ENCODE peak calls at places on chromosomes 12 and 14, in seven cellular contexts. One of them, this sample, is unnamed.

GRCh38 chr14:90388437-90388836 is 8.4 kb upstream of the CALM1 start:
- DNase-seq in body of pancreas: peak; percentile 70
- DNase-seq in heart left ventricle: no peak
- DNase-seq in Peyer's patch: no peak
- DNase-seq in HCT116: peak; percentile 38
- DNase-seq in IMR-90: peak; percentile 90
- DNase-seq in transverse colon: peak; percentile 52
- DNase-seq in this sample: no peak

GRCh38 chr14:54691525-54692260 is 124.8 kb downstream of the SAMD4A start:
- DNase-seq in body of pancreas: peak; percentile 86
- DNase-seq in Peyer's patch: peak; percentile 66
- DNase-seq in transverse colon: peak; percentile 80
- DNase-seq in IMR-90: peak; percentile 69
- DNase-seq in HCT116: peak; percentile 53
- DNase-seq in heart left ventricle: peak; percentile 86
- DNase-seq in this sample: peak; percentile 71

GRCh38 chr12:106409898-106410297 is 52.4 kb downstream of the POLR3B start:
- DNase-seq in HCT116: no peak
- DNase-seq in transverse colon: no peak
- DNase-seq in IMR-90: no peak
- DNase-seq in Peyer's patch: no peak
- DNase-seq in body of pancreas: no peak
- DNase-seq in heart left ventricle: no peak
- DNase-seq in this sample: no peak

GRCh38 chr14:104659764-104660523 is 29.5 kb upstream of the INF2 start:
- DNase-seq in HCT116: no peak
- DNase-seq in IMR-90: peak; percentile 18
- DNase-seq in transverse colon: no peak
- DNase-seq in body of pancreas: no peak
- DNase-seq in Peyer's patch: no peak
- DNase-seq in heart left ventricle: no peak
- DNase-seq in this sample: no peak

GRCh38 chr14:85528080-85528881 is 1.7 kb upstream of the FLRT2 start:
- DNase-seq in heart left ventricle: peak; percentile 29
- DNase-seq in IMR-90: peak; percentile 90
- DNase-seq in HCT116: no peak
- DNase-seq in body of pancreas: peak; percentile 65
- DNase-seq in transverse colon: no peak
- DNase-seq in Peyer's patch: no peak
- DNase-seq in this sample: peak; percentile 26

GRCh38 chr14:78486621-78487020 is 316.4 kb downstream of the NRXN3 start:
- DNase-seq in HCT116: no peak
- DNase-seq in IMR-90: no peak
- DNase-seq in transverse colon: no peak
- DNase-seq in body of pancreas: no peak
- DNase-seq in Peyer's patch: no peak
- DNase-seq in heart left ventricle: no peak
- DNase-seq in this sample: no peak

GRCh38 chr12:65935906-65936528 is 111.7 kb downstream of the HMGA2 start:
- DNase-seq in heart left ventricle: no peak
- DNase-seq in IMR-90: no peak
- DNase-seq in HCT116: no peak
- DNase-seq in transverse colon: no peak
- DNase-seq in body of pancreas: no peak
- DNase-seq in Peyer's patch: no peak
- DNase-seq in this sample: no peak

GRCh38 chr12:91529829-91530228 is 347.2 kb upstream of the DCN start:
- DNase-seq in body of pancreas: no peak
- DNase-seq in heart left ventricle: no peak
- DNase-seq in IMR-90: no peak
- DNase-seq in HCT116: no peak
- DNase-seq in Peyer's patch: no peak
- DNase-seq in transverse colon: no peak
- DNase-seq in this sample: no peak

GRCh38 chr14:72549026-72549425 is 344.9 kb downstream of the DPF3 start:
- DNase-seq in body of pancreas: no peak
- DNase-seq in HCT116: no peak
- DNase-seq in heart left ventricle: no peak
- DNase-seq in Peyer's patch: no peak
- DNase-seq in IMR-90: peak; percentile 22
- DNase-seq in transverse colon: no peak
- DNase-seq in this sample: no peak

GRCh38 chr14:91195881-91196280 is 48.6 kb downstream of the GPR68 start:
- DNase-seq in transverse colon: no peak
- DNase-seq in HCT116: no peak
- DNase-seq in heart left ventricle: no peak
- DNase-seq in IMR-90: no peak
- DNase-seq in Peyer's patch: no peak
- DNase-seq in body of pancreas: no peak
- DNase-seq in this sample: no peak

DNA sequence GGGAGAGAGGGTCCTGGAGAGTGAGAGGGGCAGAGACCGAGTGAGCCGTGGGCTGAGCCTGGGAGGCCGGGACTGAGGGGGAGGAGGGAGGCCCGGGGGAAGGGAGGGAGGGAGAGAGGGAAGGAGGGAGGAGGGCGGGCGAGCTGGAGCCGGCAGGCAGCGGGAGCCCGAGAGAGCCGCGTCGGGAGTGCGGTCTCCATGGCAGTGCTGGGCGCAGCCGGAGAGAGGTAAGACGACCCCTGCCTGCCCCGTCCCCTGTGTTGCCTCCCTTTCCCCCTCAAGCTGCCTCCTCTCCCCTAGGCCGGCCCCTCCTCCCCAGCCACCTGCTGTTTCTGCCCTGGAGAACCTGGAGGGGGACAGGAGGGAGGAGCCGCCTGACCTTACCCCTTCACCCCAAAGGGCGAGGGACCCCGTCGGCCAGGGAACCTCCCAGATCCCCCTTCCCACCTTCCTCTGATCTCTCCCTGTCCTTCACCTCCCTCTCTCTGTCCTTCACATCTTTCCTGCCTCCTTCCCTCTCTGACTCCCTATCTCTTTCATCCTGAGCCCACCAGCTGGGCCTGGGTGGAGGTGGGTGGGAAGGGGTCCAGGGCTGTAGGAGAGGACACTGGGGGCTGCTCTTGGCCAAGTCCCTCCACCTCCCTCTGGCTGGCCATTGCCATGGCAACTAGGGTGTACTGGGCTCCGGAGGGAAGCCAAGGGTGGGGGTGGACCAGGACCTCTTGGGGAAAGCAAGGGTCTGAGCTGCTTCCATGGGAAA is at the start of gene GPR162:
- DNase-seq in transverse colon: peak; percentile 48
- DNase-seq in IMR-90: peak; percentile 48
- DNase-seq in HCT116: no peak
- DNase-seq in Peyer's patch: peak; percentile 54
- DNase-seq in heart left ventricle: peak; percentile 81
- DNase-seq in body of pancreas: peak; percentile 59
- DNase-seq in this sample: peak; percentile 92
- TF ChIP-seq POLR2A in transverse colon: no peak
- TF ChIP-seq POLR2A in IMR-90: no peak
- TF ChIP-seq POLR2A in HCT116: peak; percentile 24
- TF ChIP-seq POLR2A in Peyer's patch: no peak
- TF ChIP-seq POLR2A in heart left ventricle: no peak
- TF ChIP-seq POLR2A in body of pancreas: no peak
- TF ChIP-seq POLR2A in this sample: no peak

DNA sequence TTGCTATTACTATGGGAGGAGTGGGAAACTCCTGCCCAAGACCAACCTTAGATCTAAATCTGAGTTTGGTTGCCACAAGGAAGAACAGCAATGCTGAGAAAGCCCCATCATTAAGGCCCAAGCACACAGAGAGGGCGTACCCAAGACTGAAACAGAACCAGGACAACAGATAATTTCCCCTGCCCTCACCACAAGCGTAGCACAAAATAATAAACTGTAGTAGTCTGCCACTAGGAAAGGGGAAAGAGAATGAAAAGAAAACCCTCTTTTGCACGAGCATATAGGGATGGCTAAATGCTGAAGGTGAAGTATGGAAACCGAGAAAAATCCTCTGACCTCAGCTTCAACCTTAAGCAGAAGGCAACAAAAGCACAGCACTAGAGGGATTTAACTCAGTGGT is 76.5 kb upstream of the DHRS4 start:
- DNase-seq in body of pancreas: no peak
- DNase-seq in transverse colon: no peak
- DNase-seq in Peyer's patch: no peak
- DNase-seq in IMR-90: no peak
- DNase-seq in HCT116: no peak
- DNase-seq in heart left ventricle: no peak
- DNase-seq in this sample: no peak
- TF ChIP-seq POLR2A in body of pancreas: no peak
- TF ChIP-seq POLR2A in transverse colon: no peak
- TF ChIP-seq POLR2A in Peyer's patch: no peak
- TF ChIP-seq POLR2A in IMR-90: no peak
- TF ChIP-seq POLR2A in HCT116: no peak
- TF ChIP-seq POLR2A in heart left ventricle: no peak
- TF ChIP-seq POLR2A in this sample: no peak

GRCh38 chr12:128693115-128693514 is 130.6 kb downstream of the SLC15A4 start:
- DNase-seq in body of pancreas: no peak
- DNase-seq in heart left ventricle: no peak
- DNase-seq in HCT116: no peak
- DNase-seq in transverse colon: no peak
- DNase-seq in IMR-90: no peak
- DNase-seq in Peyer's patch: no peak
- DNase-seq in this sample: no peak

GRCh38 chr12:128693771-128694170 is 130.0 kb downstream of the SLC15A4 start:
- DNase-seq in transverse colon: no peak
- DNase-seq in heart left ventricle: no peak
- DNase-seq in Peyer's patch: no peak
- DNase-seq in body of pancreas: no peak
- DNase-seq in HCT116: no peak
- DNase-seq in IMR-90: no peak
- DNase-seq in this sample: no peak

GRCh38 chr12:128694445-128694844 is 129.3 kb downstream of the SLC15A4 start:
- DNase-seq in heart left ventricle: no peak
- DNase-seq in Peyer's patch: no peak
- DNase-seq in IMR-90: no peak
- DNase-seq in transverse colon: no peak
- DNase-seq in HCT116: no peak
- DNase-seq in body of pancreas: no peak
- DNase-seq in this sample: no peak

GRCh38 chr12:128698573-128698972 is 125.2 kb downstream of the SLC15A4 start:
- DNase-seq in transverse colon: no peak
- DNase-seq in IMR-90: no peak
- DNase-seq in heart left ventricle: no peak
- DNase-seq in HCT116: no peak
- DNase-seq in Peyer's patch: no peak
- DNase-seq in body of pancreas: no peak
- DNase-seq in this sample: no peak

DNA sequence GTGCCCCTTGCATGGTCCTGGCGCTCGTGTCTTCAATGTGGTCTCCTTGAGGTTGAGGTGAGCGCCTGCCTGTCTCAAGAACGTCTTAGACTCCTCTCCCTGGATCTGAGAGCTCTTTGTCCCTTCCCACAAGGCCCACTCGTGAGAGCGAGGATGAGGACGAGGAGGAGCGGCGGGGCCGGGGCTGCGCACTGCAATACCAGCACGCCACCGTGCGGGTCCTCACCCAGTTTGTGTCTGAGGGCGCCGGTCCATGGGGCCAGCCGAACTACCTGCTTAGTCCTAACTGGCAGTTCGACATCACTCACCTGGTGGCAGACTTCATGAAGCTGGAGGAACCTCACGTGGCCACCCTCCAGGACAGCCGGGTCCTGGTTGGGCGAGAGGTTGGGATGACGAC is 128.1 kb downstream of the SLC15A4 start:
- DNase-seq in Peyer's patch: no peak
- DNase-seq in HCT116: no peak
- DNase-seq in body of pancreas: no peak
- DNase-seq in IMR-90: no peak
- DNase-seq in heart left ventricle: no peak
- DNase-seq in transverse colon: no peak
- DNase-seq in this sample: no peak
- TF ChIP-seq POLR2A in Peyer's patch: no peak
- TF ChIP-seq POLR2A in HCT116: no peak
- TF ChIP-seq POLR2A in body of pancreas: no peak
- TF ChIP-seq POLR2A in IMR-90: no peak
- TF ChIP-seq POLR2A in heart left ventricle: no peak
- TF ChIP-seq POLR2A in transverse colon: no peak
- TF ChIP-seq POLR2A in this sample: no peak

GRCh38 chr12:51906452-51907082 is 737 bp upstream of the ACVRL1 start:
- DNase-seq in body of pancreas: no peak
- DNase-seq in IMR-90: no peak
- DNase-seq in transverse colon: no peak
- DNase-seq in HCT116: no peak
- DNase-seq in Peyer's patch: peak; percentile 52
- DNase-seq in heart left ventricle: peak; percentile 48
- DNase-seq in this sample: no peak

GRCh38 chr12:51907864-51908425 is 641 bp downstream of the ACVRL1 start:
- DNase-seq in transverse colon: no peak
- DNase-seq in body of pancreas: no peak
- DNase-seq in heart left ventricle: peak; percentile 19
- DNase-seq in HCT116: no peak
- DNase-seq in IMR-90: no peak
- DNase-seq in Peyer's patch: no peak
- DNase-seq in this sample: peak; percentile 80

GRCh38 chr12:51907083-51907863 is at the start of gene ACVRL1:
- DNase-seq in transverse colon: peak; percentile 61
- DNase-seq in Peyer's patch: peak; percentile 63
- DNase-seq in HCT116: no peak
- DNase-seq in body of pancreas: peak; percentile 27
- DNase-seq in IMR-90: no peak
- DNase-seq in heart left ventricle: peak; percentile 75
- DNase-seq in this sample: peak; percentile 88

GRCh38 chr12:51904951-51905471 is 2.3 kb upstream of the ACVRL1 start:
- DNase-seq in heart left ventricle: peak; percentile 72
- DNase-seq in Peyer's patch: no peak
- DNase-seq in transverse colon: peak; percentile 9
- DNase-seq in HCT116: no peak
- DNase-seq in body of pancreas: no peak
- DNase-seq in IMR-90: peak; percentile 69
- DNase-seq in this sample: peak; percentile 83

DNA sequence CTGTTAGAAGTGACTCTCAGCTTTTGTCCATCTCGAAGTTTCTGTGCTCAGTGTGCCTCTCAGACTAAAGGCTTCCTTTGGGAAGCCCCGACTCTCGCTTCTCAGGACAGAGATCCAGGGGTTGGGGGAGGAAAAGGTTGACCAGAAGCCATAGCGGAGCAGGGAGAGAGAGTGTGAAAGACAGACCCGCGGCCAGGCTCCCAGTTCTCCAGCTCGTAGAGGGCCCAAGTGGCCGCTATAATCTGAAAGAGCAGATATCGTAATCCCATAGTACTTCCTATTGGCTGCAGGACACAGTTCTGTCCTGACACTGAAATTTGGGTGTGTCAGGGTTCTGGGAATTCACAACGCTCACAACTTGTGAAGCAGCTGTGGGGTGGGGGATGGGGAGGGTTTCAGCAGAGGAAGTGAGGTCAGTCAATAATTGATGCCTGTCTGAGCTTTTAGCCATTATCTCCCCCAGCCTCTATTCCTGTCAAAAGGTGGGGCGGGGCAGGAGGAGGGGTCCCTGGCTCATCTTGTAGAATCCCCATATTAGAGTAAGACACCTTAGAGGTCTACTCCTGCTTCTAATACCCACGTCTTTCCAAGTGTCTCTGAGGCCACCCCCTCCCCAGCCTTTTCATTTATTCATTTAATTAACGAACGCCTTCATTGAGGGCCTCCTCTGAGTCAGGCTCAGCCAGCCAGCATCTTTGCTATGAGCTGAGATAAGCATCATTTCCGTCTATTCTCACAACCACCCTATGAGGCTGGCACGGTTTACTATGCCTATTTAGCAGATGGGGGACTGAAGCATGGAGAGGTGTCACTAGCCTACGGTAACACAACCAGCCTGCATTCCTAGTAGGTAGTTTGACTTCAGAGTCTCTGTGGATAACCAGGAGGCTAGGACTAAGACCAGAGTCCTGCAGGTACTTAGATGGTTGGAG is 1.5 kb upstream of the ACVRL1 start:
- DNase-seq in transverse colon: peak; percentile 78
- DNase-seq in HCT116: no peak
- DNase-seq in heart left ventricle: peak; percentile 94
- DNase-seq in IMR-90: peak; percentile 40
- DNase-seq in Peyer's patch: no peak
- DNase-seq in body of pancreas: peak; percentile 49
- DNase-seq in this sample: peak; percentile 83
- TF ChIP-seq POLR2A in transverse colon: no peak
- TF ChIP-seq POLR2A in HCT116: no peak
- TF ChIP-seq POLR2A in heart left ventricle: peak; percentile 51
- TF ChIP-seq POLR2A in IMR-90: no peak
- TF ChIP-seq POLR2A in Peyer's patch: peak; percentile 12
- TF ChIP-seq POLR2A in body of pancreas: no peak
- TF ChIP-seq POLR2A in this sample: no peak

This sample was measured in lower leg skin.